ENCODE peak calls at places on chromosomes 11 and 22, in nine cellular contexts. S, Q, D, E, W, A, T, H and B are unnamed samples.
A peak's percentile ranks its signal among the peaks of the same experiment; 100 is the strongest.

GRCh38 chr22:38831166-38831945 is 12.5 kb downstream of the NPTXR start:
- DNase-seq in S (no peak), Q (no peak), D (no peak), E (no peak), W (peak; percentile 24), A (no peak), T (no peak), H (no peak), B (peak; percentile 66)

GRCh38 chr11:122399375-122399774 is 256.1 kb upstream of the UBASH3B start:
- DNase-seq in S (no peak), Q (no peak), D (no peak), E (no peak), W (no peak), A (no peak), T (no peak), H (no peak), B (no peak)

GRCh38 chr11:46850829-46851380 is 4.8 kb upstream of the CKAP5 start:
- DNase-seq in S (no peak), Q (no peak), D (no peak), E (no peak), W (no peak), A (no peak), T (no peak), H (no peak), B (no peak)

GRCh38 chr22:43081968-43082367 is 7.2 kb downstream of the TTLL1 start:
- DNase-seq in S (no peak), Q (no peak), D (no peak), E (no peak), W (no peak), A (no peak), T (no peak), H (no peak), B (no peak)

GRCh38 chr11:33892906-33893594 is 1.2 kb upstream of the LMO2 start:
- DNase-seq in S (no peak), Q (no peak), D (no peak), E (no peak), W (no peak), A (no peak), T (no peak), H (no peak), B (no peak)

GRCh38 chr11:116601734-116602636 is 170.8 kb downstream of the BUD13 start:
- DNase-seq in S (no peak), Q (no peak), D (no peak), E (no peak), W (no peak), A (no peak), T (no peak), H (no peak), B (peak; percentile 20)

GRCh38 chr11:250740-251299 is 14.0 kb downstream of the PSMD13 start:
- DNase-seq in S (no peak), Q (peak; percentile 16), D (no peak), E (no peak), W (no peak), A (no peak), T (peak; percentile 50), H (no peak), B (peak; percentile 60)

GRCh38 chr11:117588166-117588810 is 208.7 kb downstream of the DSCAML1 start:
- DNase-seq in S (no peak), Q (no peak), D (no peak), E (no peak), W (no peak), A (no peak), T (no peak), H (no peak), B (no peak)

GRCh38 chr11:64842851-64843841 is 1.3 kb downstream of the CDC42BPG start:
- DNase-seq in S (no peak), Q (no peak), D (no peak), E (no peak), W (no peak), A (peak; percentile 79), T (no peak), H (no peak), B (no peak)

GRCh38 chr11:58573451-58574104 is 2.1 kb downstream of the LPXN start:
- DNase-seq in S (peak; percentile 68), Q (no peak), D (peak; percentile 70), E (no peak), W (peak; percentile 64), A (peak; percentile 55), T (no peak), H (peak; percentile 37), B (peak; percentile 88)

GRCh38 chr22:40043086-40043485 is 48.3 kb downstream of the FAM83F start:
- DNase-seq in S (no peak), Q (no peak), D (peak; percentile 40), E (no peak), W (no peak), A (no peak), T (no peak), H (no peak), B (no peak)

GRCh38 chr22:17303840-17304779 is 65.2 kb upstream of the CECR2 start:
- DNase-seq in S (no peak), Q (no peak), D (no peak), E (peak; percentile 54), W (no peak), A (no peak), T (peak; percentile 24), H (no peak), B (no peak)

GRCh38 chr11:68965901-68966868 is 14.6 kb downstream of the MRGPRD start:
- DNase-seq in S (no peak), Q (no peak), D (no peak), E (no peak), W (no peak), A (no peak), T (no peak), H (no peak), B (no peak)

GRCh38 chr11:67255353-67255752 is 10.9 kb upstream of the GRK2 start:
- DNase-seq in S (no peak), Q (no peak), D (no peak), E (no peak), W (no peak), A (no peak), T (no peak), H (no peak), B (no peak)

GRCh38 chr11:133829566-133829965 is 15.7 kb downstream of the SPATA19 start:
- DNase-seq in S (no peak), Q (no peak), D (no peak), E (no peak), W (no peak), A (no peak), T (no peak), H (no peak), B (no peak)

GRCh38 chr22:46077669-46078099 is 72.6 kb upstream of the PPARA start:
- DNase-seq in S (no peak), Q (no peak), D (no peak), E (no peak), W (no peak), A (no peak), T (no peak), H (no peak), B (no peak)